ENCODE peak calls at places on chromosomes 7 and 10, in ten cellular contexts. Q is NCI-H1105 treated with DMSO at 0.1 percent for 48 hours; T is GM12865; G is stimulated activated CD4-positive, alpha-beta T cell treated with anti-CD3 and anti-CD28 coated beads, Interleukin-4, amount 100 ng/mL, for 4 hours; R is effector memory CD8-positive, alpha-beta T cell; X is activated naive CD4-positive, alpha-beta T cell; F is left colon; P is T-helper 1 cell; O is OCI-LY7; H is H54. Z is an unnamed sample.

GRCh38 chr7:151051108-151051507 is 2.8 kb downstream of the ASIC3 start:
- DNase-seq in Q (no peak), T (peak), G (peak), R (peak), X (peak), F (peak), P (peak), O (no peak), H (no peak), Z (no peak)

GRCh38 chr7:158403013-158403821 is 184.4 kb downstream of the PTPRN2 start:
- DNase-seq in Q (no peak), T (no peak), G (no peak), R (no peak), X (no peak), F (no peak), P (no peak), O (no peak), H (no peak), Z (no peak)

GRCh38 chr10:72417971-72418370 is 63.3 kb upstream of the DNAJB12 start:
- DNase-seq in Q (no peak), T (no peak), G (no peak), R (no peak), X (no peak), F (no peak), P (no peak), O (no peak), H (no peak), Z (no peak)

GRCh38 chr10:115005771-115006170 is 67.8 kb downstream of the TRUB1 start:
- DNase-seq in Q (no peak), T (no peak), G (no peak), R (no peak), X (no peak), F (no peak), P (no peak), O (no peak), H (no peak), Z (no peak)

GRCh38 chr7:130337410-130337971 is 7.1 kb upstream of the CPA5 start:
- DNase-seq in Q (no peak), T (no peak), G (no peak), R (no peak), X (no peak), F (no peak), P (no peak), O (no peak), H (no peak), Z (no peak)

GRCh38 chr7:132653364-132653930 is 77.2 kb upstream of the PLXNA4 start:
- DNase-seq in Q (no peak), T (peak), G (no peak), R (no peak), X (no peak), F (no peak), P (no peak), O (peak), H (no peak), Z (peak)

GRCh38 chr7:105782391-105783063 is 93.9 kb downstream of the ATXN7L1 start:
- DNase-seq in Q (no peak), T (no peak), G (no peak), R (no peak), X (no peak), F (no peak), P (peak), O (no peak), H (peak), Z (no peak)

GRCh38 chr10:73625004-73625883 is 16.0 kb downstream of the MYOZ1 start:
- DNase-seq in Q (peak), T (no peak), G (no peak), R (no peak), X (no peak), F (no peak), P (peak), O (peak), H (peak), Z (peak)